ENCODE peak calls at places on chromosomes 3 and 15, in nine cellular contexts. C, B, Y, J, N, A, I, P and Z are unnamed samples.

GRCh38 chr3:112774293-112774926 is 72.3 kb downstream of the CD200R1L start:
- DNase-seq in B (peak; percentile 59), I (peak; percentile 92), J (no peak), Y (no peak), A (no peak), P (no peak), N (no peak), C (no peak), Z (no peak)

GRCh38 chr15:81781316-81781868 is 264.4 kb downstream of the MEX3B start:
- DNase-seq in A (no peak), P (no peak), Y (no peak), N (no peak), B (no peak), I (no peak), J (no peak), C (no peak), Z (no peak)

GRCh38 chr15:33994005-33994615 is 25.8 kb downstream of the CHRM5 start:
- DNase-seq in C (no peak), J (peak; percentile 16), N (no peak), A (peak; percentile 50), I (peak; percentile 68), P (no peak), B (peak; percentile 57), Y (no peak), Z (no peak)

GRCh38 chr3:84318273-84318809 is 640.4 kb upstream of the CADM2 start:
- DNase-seq in C (no peak), Y (no peak), N (no peak), A (no peak), J (no peak), P (no peak), B (no peak), I (peak; percentile 92), Z (no peak)

GRCh38 chr3:169998668-169999131 is 32.1 kb downstream of the SEC62 start:
- DNase-seq in J (peak; percentile 13), A (no peak), B (peak; percentile 80), I (peak; percentile 62), P (no peak), Y (no peak), C (no peak), N (no peak), Z (no peak)

GRCh38 chr3:71262368-71263265 is 320.9 kb downstream of the FOXP1 start:
- DNase-seq in B (no peak), A (no peak), P (no peak), C (no peak), I (no peak), Y (no peak), J (peak; percentile 41), N (no peak), Z (no peak)

GRCh38 chr3:20256144-20256543 is 70.1 kb upstream of the SGO1 start:
- DNase-seq in Y (no peak), J (no peak), N (no peak), I (peak; percentile 51), P (no peak), A (no peak), C (no peak), B (no peak), Z (no peak)

GRCh38 chr15:35771878-35772442 is 226.0 kb upstream of the DPH6 start:
- DNase-seq in B (no peak), J (no peak), A (no peak), P (no peak), N (no peak), C (no peak), Y (no peak), I (no peak), Z (no peak)

GRCh38 chr3:100401674-100402036 is 316 bp downstream of the LNP1 start:
- DNase-seq in B (peak; percentile 69), P (peak; percentile 66), C (peak; percentile 23), N (peak; percentile 38), I (peak; percentile 39), A (no peak), J (no peak), Y (no peak), Z (peak; percentile 27)

GRCh38 chr3:159170436-159171003 is 368.7 kb downstream of the MFSD1 start:
- DNase-seq in A (no peak), N (no peak), B (peak; percentile 10), I (peak; percentile 59), Y (no peak), J (no peak), C (no peak), P (no peak), Z (no peak)

GRCh38 chr3:10492351-10493201 is 12.8 kb downstream of the ATP2B2 start:
- DNase-seq in B (no peak), Y (no peak), A (no peak), C (no peak), N (no peak), J (no peak), P (no peak), I (no peak), Z (no peak)

GRCh38 chr3:19202303-19202702 is 54.0 kb downstream of the KCNH8 start:
- DNase-seq in Y (no peak), J (no peak), P (no peak), I (no peak), C (no peak), A (no peak), N (no peak), B (no peak), Z (no peak)

GRCh38 chr3:97720417-97720816 is 44.1 kb upstream of the ARL6 start:
- DNase-seq in J (no peak), A (no peak), Y (no peak), B (no peak), I (peak; percentile 26), C (no peak), P (no peak), N (no peak), Z (no peak)

GRCh38 chr3:140093742-140094141 is 158.8 kb downstream of the CLSTN2 start:
- DNase-seq in J (no peak), I (peak; percentile 59), C (peak; percentile 65), N (peak; percentile 91), A (no peak), P (no peak), B (peak; percentile 61), Y (peak; percentile 74), Z (peak; percentile 77)

GRCh38 chr3:66789584-66790237 is 208.4 kb upstream of the KBTBD8 start:
- DNase-seq in A (no peak), B (no peak), N (peak; percentile 45), J (no peak), Y (no peak), C (no peak), I (no peak), P (no peak), Z (no peak)

GRCh38 chr15:76195506-76196285 is 115.6 kb downstream of the ETFA start:
- DNase-seq in I (no peak), B (no peak), P (no peak), A (no peak), N (no peak), Y (peak; percentile 59), C (no peak), J (no peak), Z (no peak)

DNA sequence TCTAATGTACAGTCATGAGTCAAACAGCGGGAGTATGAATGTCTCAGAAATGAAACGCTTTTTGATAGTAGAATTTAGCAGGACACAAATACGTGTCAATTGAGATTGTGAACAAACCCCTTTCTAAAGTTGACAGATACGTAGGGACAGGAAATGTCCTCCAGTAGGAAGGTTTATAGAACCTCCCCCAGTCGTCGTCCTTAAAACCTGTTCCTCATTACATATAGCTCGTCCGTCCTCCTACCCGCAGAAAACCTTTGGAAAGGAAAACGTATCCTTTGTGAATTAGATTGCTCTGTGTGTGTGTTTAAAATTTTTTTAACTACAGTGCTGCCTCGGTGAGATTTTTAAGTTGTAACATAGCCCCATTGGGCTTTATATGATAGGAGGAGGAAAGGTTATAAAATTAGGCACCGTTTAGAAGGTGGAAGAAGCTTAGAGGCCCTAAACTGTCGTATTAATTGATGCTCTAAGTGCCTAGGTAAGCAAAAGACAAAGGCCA is 4.1 kb downstream of the UBE2E1 start:
- DNase-seq in C (no peak), N (no peak), Y (no peak), P (no peak), I (peak; percentile 61), J (peak; percentile 35), B (no peak), A (peak; percentile 30), Z (no peak)
- H3K4me1 ChIP-seq in C (peaks cover 10% of the 10 kb centered on the region), N (no peaks in the 10 kb centered on the region), Y (peaks cover 34% of the 10 kb centered on the region), P (peaks cover 41% of the 10 kb centered on the region), I (peaks cover 55% of the 10 kb centered on the region), J (peaks cover 55% of the 10 kb centered on the region), B (peaks cover 40% of the 10 kb centered on the region), A (peaks cover 45% of the 10 kb centered on the region), Z (peaks cover 27% of the 10 kb centered on the region)

GRCh38 chr3:125134952-125135351 is 77.6 kb downstream of the SLC12A8 start:
- DNase-seq in A (no peak), B (no peak), C (no peak), N (no peak), Y (no peak), I (no peak), J (no peak), P (no peak), Z (no peak)
- H3K4me1 ChIP-seq in A (peaks cover 3% of the 10 kb centered on the region), B (peaks cover 10% of the 10 kb centered on the region), C (no peaks in the 10 kb centered on the region), N (no peaks in the 10 kb centered on the region), Y (peaks cover 2% of the 10 kb centered on the region), I (peaks cover 9% of the 10 kb centered on the region), J (no peaks in the 10 kb centered on the region), P (peaks cover 3% of the 10 kb centered on the region), Z (no peaks in the 10 kb centered on the region)

DNA sequence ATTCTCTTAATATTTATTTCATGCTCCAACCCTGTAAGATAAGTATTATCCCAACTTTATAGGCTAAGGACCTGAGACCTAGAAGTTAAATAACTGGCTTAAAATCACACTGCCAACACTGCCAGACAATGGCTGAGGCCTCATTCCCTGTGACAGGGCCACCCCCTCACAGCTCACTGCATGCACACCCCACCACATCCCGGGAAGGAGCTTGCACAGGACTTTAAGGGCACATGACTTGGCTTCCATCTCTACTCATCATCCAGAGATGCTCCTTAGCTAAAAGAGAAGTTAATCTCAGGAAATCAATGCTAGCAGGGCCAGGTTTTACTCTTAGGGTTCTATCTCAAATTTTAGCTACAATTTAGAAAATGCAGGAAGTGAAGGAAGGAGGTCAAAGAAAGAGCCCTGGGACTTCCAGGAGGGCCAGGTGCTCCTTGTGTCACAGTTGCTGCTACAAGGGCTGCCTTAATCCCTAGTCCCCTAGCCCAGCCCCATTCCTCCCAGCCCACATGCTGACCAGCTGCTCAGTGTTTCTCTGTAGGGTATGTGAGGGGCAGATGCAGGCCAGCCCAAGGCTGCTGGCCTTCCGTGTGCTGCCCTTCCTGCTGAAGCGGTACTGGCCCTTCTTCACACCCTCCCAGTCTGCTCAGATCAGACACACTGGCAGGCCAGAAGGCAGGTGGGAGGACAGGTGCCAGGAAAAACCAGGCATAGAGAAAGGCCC is 53.5 kb downstream of the WWTR1 start:
- DNase-seq in A (peak; percentile 59), B (no peak), Y (no peak), J (no peak), N (no peak), P (no peak), I (no peak), C (no peak), Z (no peak)
- H3K4me1 ChIP-seq in A (peaks cover 48% of the 10 kb centered on the region), B (peaks cover 39% of the 10 kb centered on the region), Y (peaks cover 56% of the 10 kb centered on the region), J (no peaks in the 10 kb centered on the region), N (peaks cover 4% of the 10 kb centered on the region), P (peaks cover 31% of the 10 kb centered on the region), I (peaks cover 32% of the 10 kb centered on the region), C (no peaks in the 10 kb centered on the region), Z (peaks cover 10% of the 10 kb centered on the region)

DNA sequence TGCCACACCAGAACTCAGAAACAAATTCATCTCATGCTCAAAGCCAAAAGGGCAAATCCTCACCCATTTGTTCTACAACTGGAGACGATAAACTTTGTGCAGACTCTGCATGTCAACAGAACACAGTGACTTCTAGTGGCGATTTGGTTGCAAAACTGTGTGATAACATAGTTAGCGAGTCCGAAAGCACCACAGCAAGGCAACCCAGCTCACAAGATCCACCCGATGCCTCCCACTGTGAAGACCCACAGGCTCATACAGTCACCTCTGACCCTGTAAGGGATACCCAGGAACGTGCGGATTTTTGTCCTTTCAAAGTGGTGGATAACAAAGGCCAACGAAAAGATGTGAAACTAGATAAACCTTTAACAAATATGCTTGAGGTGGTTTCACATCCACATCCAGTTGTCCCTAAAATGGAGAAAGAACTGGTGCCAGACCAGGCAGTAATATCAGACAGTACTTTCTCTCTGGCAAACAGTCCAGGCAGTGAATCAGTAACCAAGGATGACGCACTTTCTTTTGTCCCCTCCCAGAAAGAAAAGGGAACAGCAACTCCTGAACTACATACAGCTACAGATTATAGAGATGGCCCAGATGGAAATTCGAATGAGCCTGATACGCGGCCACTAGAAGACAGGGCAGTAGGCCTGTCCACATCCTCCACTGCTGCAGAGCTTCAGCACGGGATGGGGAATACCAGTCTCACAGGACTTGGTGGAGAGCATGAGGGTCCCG is 199.7 kb downstream of the AKAP13 start:
- DNase-seq in J (no peak), Y (no peak), B (peak; percentile 85), A (no peak), N (peak; percentile 59), I (no peak), P (peak; percentile 53), C (peak; percentile 63), Z (peak; percentile 54)
- H3K4me1 ChIP-seq in J (peaks cover 52% of the 10 kb centered on the region), Y (peaks cover 45% of the 10 kb centered on the region), B (peaks cover 35% of the 10 kb centered on the region), A (peaks cover 23% of the 10 kb centered on the region), N (peaks cover 13% of the 10 kb centered on the region), I (peaks cover 38% of the 10 kb centered on the region), P (peaks cover 78% of the 10 kb centered on the region), C (peaks cover 6% of the 10 kb centered on the region), Z (peaks cover 52% of the 10 kb centered on the region)